ENCODE peak calls at places on chromosome 20, in four cellular contexts. T is Panc1, Q is ovary, W is esophagus squamous epithelium. H is an unnamed sample.
A peak's percentile ranks its signal among the peaks of the same experiment; 100 is the strongest.

GRCh38 chr20:25692499-25692898 is 4.2 kb downstream of the ZNF337 start:
- DNase-seq in W (no peak), Q (no peak), T (no peak), H (no peak)

GRCh38 chr20:63934271-63935068 is 21.7 kb downstream of the UCKL1 start:
- DNase-seq in T (no peak), Q (no peak), W (no peak), H (no peak)

GRCh38 chr20:51094221-51094620 is 71.3 kb upstream of the KCNG1 start:
- DNase-seq in T (no peak), W (no peak), Q (no peak), H (no peak)

GRCh38 chr20:36821964-36822437 is 48.4 kb upstream of the DSN1 start:
- DNase-seq in Q (no peak), T (no peak), W (no peak), H (peak; percentile 19)

GRCh38 chr20:63101781-63102719 is 95.3 kb upstream of the BHLHE23 start:
- DNase-seq in T (no peak), W (no peak), Q (peak; percentile 24), H (no peak)

GRCh38 chr20:24492698-24493097 is 23.3 kb downstream of the SYNDIG1 start:
- DNase-seq in W (no peak), T (no peak), Q (no peak), H (no peak)

GRCh38 chr20:13294522-13294921 is 73.4 kb downstream of the ISM1 start:
- DNase-seq in T (no peak), Q (no peak), W (no peak), H (no peak)

GRCh38 chr20:1802385-1803215 is 92.6 kb upstream of the SIRPA start:
- DNase-seq in Q (peak; percentile 28), W (no peak), T (no peak), H (no peak)

GRCh38 chr20:24658920-24659660 is 189.7 kb downstream of the SYNDIG1 start:
- DNase-seq in Q (no peak), T (no peak), W (no peak), H (no peak)

GRCh38 chr20:56964886-56965285 is 301.6 kb downstream of the BMP7 start:
- DNase-seq in W (no peak), Q (no peak), T (no peak), H (no peak)

GRCh38 chr20:51321343-51322163 is 221.0 kb downstream of the NFATC2 start:
- DNase-seq in Q (no peak), T (no peak), W (no peak), H (no peak)

GRCh38 chr20:33841439-33841799 is 30.3 kb downstream of the CHMP4B start:
- DNase-seq in Q (no peak), W (no peak), T (no peak), H (no peak)

GRCh38 chr20:62198931-62199330 is 16.1 kb downstream of the MTG2 start:
- DNase-seq in Q (no peak), T (no peak), W (no peak), H (no peak)

GRCh38 chr20:46681032-46681854 is 8.0 kb downstream of the TP53RK start:
- DNase-seq in Q (peak; percentile 63), T (peak; percentile 61), W (no peak), H (no peak)

GRCh38 chr20:16346956-16347355 is 226.3 kb downstream of the KIF16B start:
- DNase-seq in T (no peak), W (no peak), Q (no peak), H (no peak)

GRCh38 chr20:50587291-50587961 is 77.2 kb downstream of the PTPN1 start:
- DNase-seq in W (no peak), Q (no peak), T (no peak), H (no peak)

GRCh38 chr20:57652865-57653545 is 32.8 kb upstream of the ZBP1 start:
- DNase-seq in T (no peak), W (no peak), Q (no peak), H (no peak)

GRCh38 chr20:20780127-20780822 is 67.8 kb upstream of the RALGAPA2 start:
- DNase-seq in Q (peak; percentile 62), W (no peak), T (no peak), H (no peak)

GRCh38 chr20:50595988-50596693 is 86.0 kb downstream of the PTPN1 start:
- DNase-seq in Q (no peak), W (no peak), T (no peak), H (no peak)

GRCh38 chr20:25040438-25040831 is 17.5 kb downstream of the ACSS1 start:
- DNase-seq in W (no peak), T (no peak), Q (peak; percentile 64), H (no peak)

GRCh38 chr20:36573798-36574277 is 441 bp downstream of the TGIF2 start:
- DNase-seq in Q (peak; percentile 66), T (no peak), W (no peak), H (no peak)

GRCh38 chr20:41664584-41664983 is 46.4 kb upstream of the CHD6 start:
- DNase-seq in Q (no peak), T (no peak), W (no peak), H (no peak)

GRCh38 chr20:21656299-21657067 is 49.0 kb upstream of the PAX1 start:
- DNase-seq in T (no peak), W (no peak), Q (no peak), H (no peak)

GRCh38 chr20:47392015-47392720 is 35.7 kb upstream of the ZMYND8 start:
- DNase-seq in T (no peak), W (no peak), Q (no peak), H (peak; percentile 95)

GRCh38 chr20:18263723-18264122 is 24.6 kb upstream of the ZNF133 start:
- DNase-seq in W (no peak), Q (no peak), T (no peak), H (no peak)

GRCh38 chr20:4613718-4614620 is 107.7 kb upstream of the PRND start:
- DNase-seq in W (peak; percentile 11), T (peak; percentile 18), Q (peak; percentile 31), H (no peak)

GRCh38 chr20:47353224-47353696 is 3.2 kb downstream of the ZMYND8 start:
- DNase-seq in T (no peak), W (no peak), Q (no peak), H (no peak)

GRCh38 chr20:39825524-39825923 is 863.4 kb downstream of the DHX35 start:
- DNase-seq in W (no peak), T (no peak), Q (no peak), H (no peak)

GRCh38 chr20:39825950-39826349 is 863.1 kb downstream of the MAFB start:
- DNase-seq in Q (no peak), T (no peak), W (no peak), H (no peak)

GRCh38 chr20:39830903-39831302 is 858.1 kb downstream of the MAFB start:
- DNase-seq in Q (no peak), W (no peak), T (no peak), H (no peak)

GRCh38 chr20:39829255-39829654 is 859.8 kb downstream of the MAFB start:
- DNase-seq in W (no peak), Q (no peak), T (no peak), H (no peak)

DNA sequence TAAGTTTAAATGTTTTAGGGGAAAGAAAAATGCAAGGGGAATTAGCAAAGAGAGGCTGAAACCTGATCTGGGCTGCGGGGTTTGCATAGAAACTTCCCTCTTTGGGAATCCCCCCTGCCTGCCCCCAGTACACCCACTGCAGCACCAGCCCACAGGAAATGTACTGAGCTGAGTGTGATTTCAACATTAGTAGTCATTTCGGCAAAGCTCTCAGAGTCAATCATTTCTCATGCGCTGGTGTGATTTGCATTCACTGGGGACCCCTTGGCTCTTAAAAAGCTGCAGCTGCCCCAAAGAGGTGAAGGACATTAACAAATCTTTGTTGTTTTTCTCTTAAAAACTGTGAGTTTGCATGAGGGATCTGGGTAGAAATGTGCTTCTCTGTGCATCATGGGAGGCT is 859.3 kb downstream of the MAFB start:
- DNase-seq in T (no peak), W (no peak), Q (no peak), H (no peak)
- H3K4me3 ChIP-seq in T (no peak overlapping the region), W (no peak overlapping the region), Q (no peak overlapping the region), H (no peak overlapping the region)

GRCh38 chr20:44646023-44646640 is 5.4 kb downstream of the ADA start:
- DNase-seq in Q (no peak), T (no peak), W (no peak), H (no peak)

GRCh38 chr20:44649976-44650375 is 1.5 kb downstream of the ADA start:
- DNase-seq in W (no peak), T (no peak), Q (no peak), H (no peak)

GRCh38 chr20:44646641-44647274 is 4.7 kb downstream of the ADA start:
- DNase-seq in T (no peak), Q (no peak), W (no peak), H (no peak)

GRCh38 chr20:44648579-44648978 is 2.9 kb downstream of the ADA start:
- DNase-seq in Q (no peak), T (no peak), W (no peak), H (no peak)

DNA sequence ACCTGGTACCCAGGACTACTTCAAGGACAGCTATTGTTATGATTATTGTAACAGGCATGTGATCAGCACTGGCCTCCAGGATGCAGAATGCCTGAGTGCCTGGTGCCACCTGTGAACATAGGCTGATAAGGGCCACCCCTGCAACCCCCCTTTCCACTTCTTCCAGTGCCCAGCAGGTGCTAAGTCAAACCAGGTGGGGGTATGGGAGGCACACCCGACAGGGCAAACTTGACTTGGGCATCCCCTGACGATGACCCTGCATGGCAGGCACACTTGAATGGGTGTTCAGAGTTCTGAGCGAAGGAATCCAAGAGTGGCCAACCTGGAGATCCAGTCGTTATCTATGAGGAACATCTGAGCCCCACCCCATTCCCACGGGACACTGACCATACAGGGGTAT is 3.4 kb downstream of the ADA start:
- DNase-seq in T (no peak), W (no peak), Q (no peak), H (no peak)
- TF ChIP-seq CTCF in T (no peak), W (no peak), Q (no peak), H (no peak)

DNA sequence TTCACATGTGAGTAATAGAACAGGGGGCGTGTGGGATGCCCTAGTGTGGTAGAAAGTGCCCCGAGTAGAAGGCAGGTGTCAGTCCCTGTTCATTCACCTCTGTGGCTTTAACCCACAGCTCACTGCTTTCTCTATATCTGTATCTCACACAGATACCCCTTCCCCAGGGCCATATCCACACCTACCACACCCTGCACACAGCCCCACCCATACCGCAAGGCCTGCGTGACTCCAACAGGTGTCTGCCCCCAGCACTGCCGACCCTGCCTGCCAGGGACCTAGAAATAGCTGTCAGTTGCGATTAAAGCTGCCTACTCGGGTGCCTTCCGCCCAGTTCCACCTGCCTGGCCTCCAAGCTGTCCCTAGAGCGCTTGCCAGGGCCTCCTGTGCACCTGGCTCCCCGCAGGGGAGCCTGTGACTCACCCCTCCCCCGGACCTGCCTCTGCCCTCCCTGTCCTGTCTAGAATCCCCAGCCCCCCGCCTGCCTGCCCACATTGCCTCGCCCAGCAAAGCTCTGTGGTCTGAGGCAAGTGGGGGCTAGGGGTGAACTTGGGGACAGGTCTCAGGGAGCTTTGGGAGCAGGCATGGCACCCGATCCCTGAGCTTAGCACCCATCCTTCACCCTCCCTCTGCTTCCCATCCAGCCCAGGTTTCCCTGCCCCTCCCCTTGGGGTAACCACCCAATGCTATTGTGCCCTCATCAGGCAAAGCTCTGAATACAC is 38.3 kb upstream of the ID1 start:
- DNase-seq in T (no peak), Q (no peak), W (no peak), H (no peak)
- H3K36me3 ChIP-seq in T (peaks cover 6% of the 10 kb centered on the region), Q (no peaks in the 10 kb centered on the region), W (peaks cover 87% of the 10 kb centered on the region), H (peaks cover 25% of the 10 kb centered on the region)

GRCh38 chr20:764255-764654 is 4.0 kb downstream of the SLC52A3 start:
- DNase-seq in Q (no peak), W (no peak), T (no peak), H (no peak)

GRCh38 chr20:766906-767305 is 1.4 kb downstream of the SLC52A3 start:
- DNase-seq in W (no peak), T (no peak), Q (no peak), H (no peak)

GRCh38 chr20:770691-771090 is 2.4 kb upstream of the SLC52A3 start:
- DNase-seq in Q (no peak), T (no peak), W (no peak), H (no peak)

GRCh38 chr20:771741-772464 is 3.6 kb upstream of the SLC52A3 start:
- DNase-seq in T (no peak), Q (no peak), W (no peak), H (no peak)

GRCh38 chr20:768426-768978 is at the start of gene SLC52A3:
- DNase-seq in W (no peak), Q (no peak), T (no peak), H (no peak)
- H3K4me3 ChIP-seq in W (no peak within 1 kb of the TSS), Q (no peak within 1 kb of the TSS), T (peak within 1 kb of the TSS; percentile 62), H (no peak within 1 kb of the TSS)